ENCODE peak calls at places on chromosomes 16 and 17, in six cellular contexts. N is Right ventricle myocardium superior; A is IMR-90; D is stimulated activated CD8-positive, alpha-beta memory T cell treated with anti-CD3 and anti-CD28 coated beads, Interleukin-4, amount 100 ng/mL, for 24 hours; V is naive B cell; L is stromal cell of bone marrow. Z is an unnamed sample.

GRCh38 chr17:36001862-36002603 is 680 bp upstream of the CCL15 start:
- DNase-seq in L (no peak), N (no peak), V (no peak), D (no peak), A (no peak), Z (no peak)

GRCh38 chr17:40023590-40024292 is 8.5 kb downstream of the CSF3 start:
- DNase-seq in A (no peak), N (peak), V (no peak), L (no peak), D (no peak), Z (no peak)

GRCh38 chr16:79997257-79997656 is 396.7 kb upstream of the MAF start:
- DNase-seq in L (no peak), D (no peak), V (no peak), N (no peak), A (peak), Z (no peak)

GRCh38 chr17:76598004-76598439 is 12.4 kb upstream of the ST6GALNAC2 start:
- DNase-seq in V (no peak), N (no peak), L (no peak), A (no peak), D (no peak), Z (no peak)

GRCh38 chr17:9986754-9987382 is 81.8 kb upstream of the RCVRN start:
- DNase-seq in L (no peak), D (no peak), N (no peak), V (no peak), A (no peak), Z (no peak)

GRCh38 chr16:85431431-85432124 is 181.5 kb upstream of the GSE1 start:
- DNase-seq in A (no peak), L (no peak), D (no peak), V (no peak), N (peak), Z (no peak)

GRCh38 chr17:42107124-42107523 is 5.4 kb downstream of the DHX58 start:
- DNase-seq in A (no peak), N (no peak), D (no peak), V (no peak), L (no peak), Z (no peak)

GRCh38 chr16:4894276-4895150 is 42.4 kb downstream of the PPL start:
- DNase-seq in N (no peak), A (no peak), L (no peak), V (no peak), D (no peak), Z (no peak)

GRCh38 chr17:69434164-69434579 is 19.7 kb downstream of the MAP2K6 start:
- DNase-seq in N (no peak), D (no peak), L (peak), A (peak), V (no peak), Z (no peak)

GRCh38 chr16:24035127-24035842 is 199.5 kb downstream of the PRKCB start:
- DNase-seq in L (no peak), A (no peak), V (peak), N (no peak), D (no peak), Z (no peak)

GRCh38 chr17:54518706-54519105 is 381.9 kb upstream of the TOM1L1 start:
- DNase-seq in A (no peak), D (no peak), V (no peak), N (no peak), L (no peak), Z (no peak)

GRCh38 chr17:6402258-6402657 is 32.7 kb downstream of the AIPL1 start:
- DNase-seq in L (no peak), N (no peak), A (no peak), V (no peak), D (no peak), Z (no peak)